ENCODE peak calls at places on chromosomes 2 and 18, in nine cellular contexts. N is ascending aorta; E is upper lobe of left lung; H is HepG2; K is HCT116; I is SJSA1; S is sigmoid colon; O is transverse colon; X is CD8-positive, alpha-beta T cell. D is an unnamed sample. For H3K4me1, the result is how much of the 10 kb centered on the place peaks cover.

GRCh38 chr2:18987592-18988073 is 370.8 kb downstream of the OSR1 start:
- DNase-seq in K (peak), S (peak), O (peak), H (peak), X (no peak), I (peak), E (peak), N (peak), D (peak)

GRCh38 chr2:28507806-28508764 is 12.2 kb downstream of the PLB1 start:
- DNase-seq in H (peak), O (peak), X (no peak), I (no peak), K (peak), E (no peak), N (no peak), S (no peak), D (no peak)

GRCh38 chr18:45197526-45197970 is 417.7 kb upstream of the SLC14A2 start:
- DNase-seq in E (no peak), K (no peak), N (no peak), S (no peak), X (no peak), H (no peak), O (no peak), I (peak), D (no peak)

GRCh38 chr18:79571221-79572092 is 108.1 kb upstream of the CTDP1 start:
- DNase-seq in X (no peak), O (peak), N (peak), E (peak), I (no peak), S (peak), K (peak), H (no peak), D (peak)

GRCh38 chr2:113962692-113963480 is 73.0 kb downstream of the ACTR3 start:
- DNase-seq in N (no peak), H (no peak), K (no peak), E (no peak), S (no peak), I (no peak), X (no peak), O (no peak), D (no peak)

GRCh38 chr2:172865422-172865821 is 129.8 kb downstream of the RAPGEF4 start:
- DNase-seq in X (no peak), O (no peak), N (no peak), H (no peak), K (no peak), E (no peak), I (no peak), S (no peak), D (no peak)

GRCh38 chr2:20291106-20291564 is 59.5 kb downstream of the PUM2 start:
- DNase-seq in N (no peak), H (peak), I (peak), S (no peak), X (no peak), K (peak), O (peak), E (peak), D (peak)

GRCh38 chr2:49298230-49298629 is 143.9 kb upstream of the FSHR start:
- DNase-seq in X (no peak), N (no peak), H (no peak), I (no peak), E (no peak), K (no peak), O (no peak), S (no peak), D (no peak)

GRCh38 chr2:120230515-120231471 is 7.6 kb upstream of the TMEM185B start:
- DNase-seq in K (no peak), I (no peak), E (no peak), S (peak), X (no peak), O (peak), N (peak), H (no peak), D (no peak)

GRCh38 chr2:240418311-240418710 is 17.2 kb upstream of the GPC1 start:
- DNase-seq in O (no peak), H (no peak), N (peak), S (peak), X (no peak), I (no peak), E (peak), K (no peak), D (no peak)

GRCh38 chr2:16214391-16214790 is 274.0 kb downstream of the MYCN start:
- DNase-seq in I (no peak), X (no peak), H (no peak), K (no peak), S (no peak), E (no peak), O (no peak), N (no peak), D (no peak)

GRCh38 chr18:47997338-47997780 is 66.9 kb upstream of the SMAD2 start:
- DNase-seq in O (no peak), H (no peak), K (no peak), N (no peak), E (no peak), S (no peak), X (peak), I (no peak), D (no peak)

GRCh38 chr2:54957321-54957999 is 92.8 kb downstream of the RTN4 start:
- DNase-seq in H (no peak), K (no peak), S (no peak), E (no peak), O (no peak), N (no peak), I (no peak), X (no peak), D (no peak)

GRCh38 chr2:23404426-23404825 is 19.4 kb downstream of the KLHL29 start:
- DNase-seq in X (no peak), K (no peak), H (peak), I (peak), O (peak), E (peak), S (peak), N (peak), D (peak)

GRCh38 chr18:59556265-59556664 is 141.0 kb downstream of the CCBE1 start:
- DNase-seq in E (no peak), S (no peak), X (no peak), I (no peak), H (no peak), K (no peak), O (no peak), N (no peak), D (no peak)

GRCh38 chr18:46702399-46702798 is 45.4 kb upstream of the LOXHD1 start:
- DNase-seq in X (no peak), K (no peak), H (no peak), N (no peak), O (no peak), E (no peak), I (no peak), S (no peak), D (no peak)

GRCh38 chr2:147297820-147298219 is 547.0 kb upstream of the ACVR2A start:
- DNase-seq in E (no peak), N (no peak), S (no peak), H (no peak), I (no peak), K (no peak), O (no peak), X (no peak), D (no peak)

DNA sequence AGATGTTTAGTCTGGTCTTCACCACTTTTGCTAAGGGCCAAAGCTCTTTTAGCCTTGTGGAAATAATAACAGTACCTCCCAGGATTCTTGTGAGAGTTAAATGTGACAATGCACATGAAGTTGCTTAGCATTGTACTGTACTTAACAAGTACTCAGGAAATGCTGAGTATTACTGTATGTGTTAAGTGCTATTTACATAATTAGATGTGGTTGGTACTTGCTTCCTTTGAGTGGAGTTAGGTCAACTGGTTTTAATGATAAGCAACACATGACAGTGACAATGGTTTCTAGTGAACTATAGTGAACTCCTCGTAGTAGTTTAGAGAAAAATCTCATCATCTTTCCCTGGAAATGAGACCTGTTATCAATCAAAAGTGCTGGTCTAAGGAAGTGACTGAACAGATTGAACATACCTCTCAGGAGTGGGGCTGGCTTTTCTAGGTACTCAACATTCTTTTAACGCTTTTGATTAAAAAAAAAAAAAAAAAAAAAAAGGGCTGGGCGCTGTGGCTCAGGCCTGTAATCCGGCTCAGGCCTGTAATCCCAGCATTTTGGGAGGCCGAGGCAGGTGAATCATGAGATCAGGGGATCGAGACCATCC is 29.2 kb upstream of the ZDBF2 start:
- DNase-seq in N (no peak), X (no peak), S (no peak), O (no peak), K (no peak), I (no peak), H (no peak), E (no peak), D (no peak)
- H3K4me3 ChIP-seq in N (no peak), X (no peak), S (no peak), O (no peak), K (no peak), I (no peak), H (no peak), E (no peak), D (no peak)

GRCh38 chr2:207143474-207144190 is 22.1 kb downstream of the KLF7 start:
- DNase-seq in S (peak), K (no peak), I (peak), X (peak), N (peak), O (peak), E (peak), H (no peak), D (peak)
- H3K4me1 ChIP-seq in S (half or more), K (under half), I (under half), X (under half), N (half or more), O (under half), E (half or more), H (under half), D (under half)

DNA sequence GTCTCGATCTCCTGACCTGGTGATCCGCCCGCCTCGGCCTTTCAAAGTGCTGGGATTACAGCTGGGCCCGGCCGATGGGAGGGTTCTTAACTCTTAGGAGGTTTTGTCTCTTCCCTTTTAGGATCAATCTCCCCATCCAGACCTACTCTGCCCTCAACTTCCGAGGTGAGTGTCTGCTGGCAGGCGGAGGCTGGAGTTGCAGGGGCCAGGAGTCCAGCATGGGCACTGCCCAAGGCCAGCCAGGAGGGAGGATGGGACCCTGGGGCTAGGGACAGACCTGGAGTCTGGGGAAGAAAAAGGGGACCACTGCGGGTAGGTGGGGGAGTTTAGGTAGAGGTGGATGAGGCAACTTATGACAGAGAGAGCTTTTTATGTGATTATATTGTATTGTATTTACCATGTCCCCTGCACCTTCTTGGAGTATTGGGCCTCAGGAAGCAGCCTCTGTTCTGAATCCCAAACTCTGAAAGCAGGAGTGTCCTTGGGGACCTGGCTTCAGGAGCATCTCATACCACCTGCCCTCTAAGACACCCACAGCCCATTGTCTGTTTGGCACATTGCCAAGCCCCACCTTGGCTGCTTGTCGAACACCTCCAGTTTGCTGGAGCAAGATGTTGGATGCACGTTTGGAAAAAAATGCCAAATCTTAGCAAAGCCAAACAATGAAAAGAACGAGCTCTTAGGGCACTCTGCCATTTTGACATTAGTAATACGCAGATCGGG is 5.6 kb downstream of the DES start:
- DNase-seq in I (no peak), E (no peak), H (no peak), O (no peak), K (no peak), S (peak), X (no peak), N (no peak), D (no peak)
- H3K27ac ChIP-seq in I (no peak), E (no peak), H (no peak), O (peak), K (no peak), S (peak), X (no peak), N (peak), D (no peak)

DNA sequence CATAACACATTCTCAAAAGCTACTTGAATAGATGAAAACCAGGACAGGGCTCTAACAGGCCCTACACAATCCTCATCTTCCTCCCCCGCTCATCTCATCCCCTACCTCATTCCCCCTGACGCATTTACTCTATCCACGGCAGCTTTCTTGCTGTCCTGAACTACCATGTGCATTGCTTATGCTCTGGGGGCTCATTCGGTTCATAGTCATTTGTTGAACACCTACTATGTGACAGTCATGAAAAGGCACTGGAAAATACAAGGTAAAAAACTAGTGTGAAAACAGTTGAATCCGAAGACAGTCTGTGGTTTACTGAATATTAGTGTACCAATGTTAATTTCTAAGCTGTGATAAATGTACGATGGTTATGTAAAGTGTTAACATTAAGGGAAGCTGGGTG is 797 bp downstream of the EIPR1 start:
- DNase-seq in S (no peak), X (no peak), K (no peak), E (no peak), I (no peak), N (no peak), O (no peak), H (no peak), D (no peak)
- H3K4me3 ChIP-seq in S (no peak), X (peak), K (peak), E (peak), I (peak), N (peak), O (peak), H (peak), D (no peak)

D was measured in body of pancreas.